ENCODE peak calls at places on chromosomes 11 and 22, in seven cellular contexts. K is HL-60, S is suprapubic skin, Y is stomach, M is Peyer's patch, F is ovary, D is adrenal gland. U is an unnamed sample.

GRCh38 chr11:43989162-43989961 is 46.9 kb downstream of the C11orf96 start:
- DNase-seq in K (no peak), S (no peak), Y (no peak), M (no peak), F (peak; percentile 77), D (peak; percentile 58), U (peak; percentile 69)

GRCh38 chr11:100640071-100640470 is 47.0 kb upstream of the ARHGAP42 start:
- DNase-seq in K (no peak), S (no peak), Y (no peak), M (no peak), F (no peak), D (no peak), U (no peak)

GRCh38 chr11:44619931-44620725 is 54.7 kb downstream of the CD82 start:
- DNase-seq in K (no peak), S (peak; percentile 65), Y (peak; percentile 17), M (peak; percentile 43), F (peak; percentile 32), D (no peak), U (peak; percentile 43)

GRCh38 chr22:20268350-20269012 is 363 bp upstream of the RTN4R start:
- DNase-seq in K (no peak), S (no peak), Y (peak; percentile 75), M (peak; percentile 84), F (peak; percentile 81), D (peak; percentile 59), U (peak; percentile 89)

GRCh38 chr11:124536520-124536919 is 6.9 kb downstream of the OR8B12 start:
- DNase-seq in K (peak; percentile 57), S (no peak), Y (no peak), M (no peak), F (no peak), D (peak; percentile 57), U (no peak)

GRCh38 chr11:45105233-45105992 is 41.0 kb upstream of the PRDM11 start:
- DNase-seq in K (peak; percentile 38), S (peak; percentile 87), Y (peak; percentile 77), M (peak; percentile 81), F (peak; percentile 78), D (peak; percentile 77), U (peak; percentile 94)

GRCh38 chr11:69387409-69387885 is 93.5 kb downstream of the MYEOV start:
- DNase-seq in K (no peak), S (peak; percentile 29), Y (no peak), M (no peak), F (no peak), D (no peak), U (no peak)

GRCh38 chr11:108324587-108324986 is 101.7 kb downstream of the ATM start:
- DNase-seq in K (no peak), S (no peak), Y (no peak), M (no peak), F (no peak), D (no peak), U (no peak)

GRCh38 chr11:84922212-84922805 is 704.8 kb downstream of the DLG2 start:
- DNase-seq in K (no peak), S (no peak), Y (no peak), M (no peak), F (no peak), D (no peak), U (no peak)

GRCh38 chr22:40345271-40345670 is 1.0 kb upstream of the ADSL start:
- DNase-seq in K (no peak), S (no peak), Y (no peak), M (no peak), F (no peak), D (peak; percentile 70), U (no peak)

GRCh38 chr11:70495351-70496310 is 97.3 kb downstream of the CTTN start:
- DNase-seq in K (no peak), S (no peak), Y (no peak), M (peak; percentile 29), F (peak; percentile 13), D (no peak), U (peak; percentile 61)

GRCh38 chr11:76657139-76657823 is 13.3 kb downstream of the LRRC32 start:
- DNase-seq in K (no peak), S (peak; percentile 47), Y (peak; percentile 18), M (peak; percentile 43), F (peak; percentile 26), D (no peak), U (peak; percentile 51)

GRCh38 chr22:48782817-48783511 is 1044.7 kb downstream of the BRD1 start:
- DNase-seq in K (no peak), S (no peak), Y (no peak), M (no peak), F (no peak), D (no peak), U (no peak)

GRCh38 chr11:12968101-12968500 is 41.0 kb upstream of the RASSF10 start:
- DNase-seq in K (no peak), S (no peak), Y (no peak), M (no peak), F (no peak), D (no peak), U (no peak)

GRCh38 chr11:120279490-120279889 is 39.5 kb downstream of the POU2F3 start:
- DNase-seq in K (no peak), S (no peak), Y (no peak), M (no peak), F (no peak), D (no peak), U (no peak)
- H3K27me3 ChIP-seq in K (peaks cover 3% of the 10 kb centered on the region), S (no peaks in the 10 kb centered on the region), Y (no peaks in the 10 kb centered on the region), M (no peaks in the 10 kb centered on the region), F (no peaks in the 10 kb centered on the region), D (no peaks in the 10 kb centered on the region), U (no peaks in the 10 kb centered on the region)

DNA sequence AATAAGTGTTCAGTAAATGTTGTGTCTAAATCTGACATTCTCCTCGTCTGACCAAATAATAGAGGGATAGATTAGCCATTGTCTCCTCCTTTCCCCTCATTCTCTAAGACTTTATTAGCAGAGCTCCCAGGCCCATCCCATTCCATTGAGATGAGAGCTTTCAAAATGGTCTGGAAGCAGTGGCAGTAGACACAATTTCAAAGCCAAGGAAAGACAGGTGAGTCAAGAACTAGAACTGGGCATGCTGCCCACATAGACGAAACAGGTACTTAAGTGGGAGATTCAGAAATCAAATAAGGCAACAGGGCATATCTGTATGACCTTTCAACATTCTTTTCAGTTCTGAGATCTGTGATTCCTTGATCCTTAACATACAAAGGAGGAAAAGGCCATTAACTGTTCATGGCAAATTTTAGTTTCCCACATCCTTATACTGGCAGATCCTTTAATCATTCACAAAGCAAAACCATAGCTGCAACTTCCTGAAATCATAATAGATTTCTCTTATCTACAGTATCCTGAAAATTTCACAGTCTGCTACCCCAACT is 96.6 kb upstream of the KCNA4 start:
- DNase-seq in K (no peak), S (no peak), Y (no peak), M (no peak), F (no peak), D (no peak), U (no peak)
- H3K27me3 ChIP-seq in K (peaks cover 2% of the 10 kb centered on the region), S (no peaks in the 10 kb centered on the region), Y (no peaks in the 10 kb centered on the region), M (no peaks in the 10 kb centered on the region), F (no peaks in the 10 kb centered on the region), D (no peaks in the 10 kb centered on the region), U (no peaks in the 10 kb centered on the region)

GRCh38 chr11:10497371-10498021 is 42.4 kb downstream of the AMPD3 start:
- DNase-seq in K (no peak), S (peak; percentile 53), Y (peak; percentile 7), M (no peak), F (no peak), D (no peak), U (no peak)
- H3K27me3 ChIP-seq in K (no peaks in the 10 kb centered on the region), S (no peaks in the 10 kb centered on the region), Y (no peaks in the 10 kb centered on the region), M (no peaks in the 10 kb centered on the region), F (no peaks in the 10 kb centered on the region), D (no peaks in the 10 kb centered on the region), U (no peaks in the 10 kb centered on the region)

GRCh38 chr22:41621911-41622179 is 750 bp downstream of the XRCC6 start:
- DNase-seq in K (no peak), S (no peak), Y (no peak), M (no peak), F (no peak), D (no peak), U (no peak)
- H3K27me3 ChIP-seq in K (no peaks in the 10 kb centered on the region), S (no peaks in the 10 kb centered on the region), Y (no peaks in the 10 kb centered on the region), M (no peaks in the 10 kb centered on the region), F (no peaks in the 10 kb centered on the region), D (no peaks in the 10 kb centered on the region), U (no peaks in the 10 kb centered on the region)

GRCh38 chr11:1848640-1849265 is 4.1 kb upstream of the LSP1 start:
- DNase-seq in K (no peak), S (no peak), Y (no peak), M (no peak), F (no peak), D (peak; percentile 80), U (no peak)
- H3K27me3 ChIP-seq in K (no peaks in the 10 kb centered on the region), S (no peaks in the 10 kb centered on the region), Y (no peaks in the 10 kb centered on the region), M (no peaks in the 10 kb centered on the region), F (no peaks in the 10 kb centered on the region), D (no peaks in the 10 kb centered on the region), U (no peaks in the 10 kb centered on the region)

DNA sequence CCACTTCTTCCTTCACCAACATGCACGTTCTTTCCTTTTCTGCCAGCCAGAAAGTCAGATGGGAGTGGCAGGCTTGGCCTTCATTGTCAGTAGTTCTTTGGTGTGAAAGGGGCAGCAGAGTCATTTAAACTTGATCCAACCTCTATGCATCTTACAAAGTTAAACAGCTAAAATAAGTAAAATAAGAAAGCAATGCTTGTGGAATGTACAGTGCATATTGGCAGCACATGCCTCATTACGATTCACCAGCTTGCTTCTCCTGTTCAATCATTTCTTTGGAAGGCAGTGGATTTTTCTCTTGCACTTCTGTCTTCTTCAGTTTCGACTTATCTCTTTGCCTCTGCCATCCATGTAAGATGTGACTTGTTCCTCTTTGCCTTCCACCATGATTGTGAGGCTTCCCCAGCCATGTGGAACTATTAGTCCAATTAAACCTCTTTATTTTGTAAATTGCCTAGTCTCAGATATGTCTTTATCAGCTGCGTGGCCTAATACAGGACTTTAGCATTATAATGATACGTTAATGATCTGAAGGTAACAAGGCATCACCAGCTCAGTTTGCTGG is 14.8 kb downstream of the LGALS12 start:
- DNase-seq in K (no peak), S (no peak), Y (no peak), M (no peak), F (no peak), D (no peak), U (no peak)
- H3K27me3 ChIP-seq in K (no peaks in the 10 kb centered on the region), S (no peaks in the 10 kb centered on the region), Y (no peaks in the 10 kb centered on the region), M (no peaks in the 10 kb centered on the region), F (no peaks in the 10 kb centered on the region), D (no peaks in the 10 kb centered on the region), U (no peaks in the 10 kb centered on the region)

DNA sequence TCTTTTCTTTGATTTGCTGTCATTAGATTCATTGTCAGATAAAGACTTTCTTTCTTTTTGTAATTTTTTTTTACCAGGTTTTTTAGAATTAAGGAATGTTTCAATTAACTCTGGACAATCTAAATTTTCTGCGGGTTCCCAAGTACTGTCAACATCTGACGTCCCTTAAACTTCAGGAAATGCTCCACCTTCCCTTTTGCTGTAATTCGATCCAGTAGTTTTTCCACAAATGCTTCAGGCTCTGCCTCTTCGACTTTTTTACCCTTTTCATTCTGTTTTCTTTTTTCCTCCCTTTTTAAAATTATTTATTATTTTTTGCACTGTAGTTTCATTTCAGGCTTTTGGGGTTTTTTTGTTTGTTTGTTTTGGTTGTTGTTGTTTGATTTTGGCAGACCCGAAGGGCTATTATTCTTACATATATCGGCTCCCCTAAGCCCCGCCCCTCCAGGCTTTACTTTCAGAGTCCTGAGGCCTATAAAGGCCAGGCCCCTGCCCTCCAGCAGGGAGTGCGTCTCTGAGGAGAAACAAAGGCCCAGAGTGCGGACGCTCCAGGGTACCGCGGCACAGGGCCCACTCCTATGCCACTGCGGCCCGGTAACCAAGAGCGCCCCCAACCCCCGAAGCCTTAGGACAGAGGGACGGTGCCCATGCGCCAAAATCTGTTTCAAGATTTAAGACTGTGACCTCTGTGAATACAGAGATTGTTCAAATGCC is 116.4 kb downstream of the TYR start:
- DNase-seq in K (no peak), S (peak; percentile 67), Y (no peak), M (peak; percentile 38), F (peak; percentile 30), D (peak; percentile 11), U (peak; percentile 17)
- H3K27me3 ChIP-seq in K (no peaks in the 10 kb centered on the region), S (no peaks in the 10 kb centered on the region), Y (no peaks in the 10 kb centered on the region), M (no peaks in the 10 kb centered on the region), F (no peaks in the 10 kb centered on the region), D (no peaks in the 10 kb centered on the region), U (no peaks in the 10 kb centered on the region)

GRCh38 chr22:38456841-38457699 is 2.1 kb upstream of the KCNJ4 start:
- DNase-seq in K (no peak), S (no peak), Y (no peak), M (no peak), F (no peak), D (no peak), U (no peak)
- H3K27me3 ChIP-seq in K (peaks cover 48% of the 10 kb centered on the region), S (peaks cover 85% of the 10 kb centered on the region), Y (peaks cover 15% of the 10 kb centered on the region), M (no peaks in the 10 kb centered on the region), F (no peaks in the 10 kb centered on the region), D (peaks cover 26% of the 10 kb centered on the region), U (no peaks in the 10 kb centered on the region)